ENCODE peak calls at places on chromosome 5, in ten cellular contexts. A is effector memory CD4-positive, alpha-beta T cell; W is transverse colon; G is C1 segment of cervical spinal cord; J is NCI-H1417; D is stimulated activated CD8-positive, alpha-beta memory T cell treated with anti-CD3 and anti-CD28 coated beads, Interleukin-15, amount 100 ng/mL, for 1 hour; S is COR-L47; V is upper lobe of right lung; Z is germinal center; P is HFFc6. R is an unnamed sample.

GRCh38 chr5:80569086-80569960 is 757 bp downstream of the ANKRD34B start:
- DNase-seq in G (no peak), Z (peak), P (no peak), W (no peak), V (no peak), J (peak), A (no peak), S (peak), D (no peak), R (no peak)

GRCh38 chr5:174327317-174327864 is 281.9 kb downstream of the NSG2 start:
- DNase-seq in D (no peak), G (no peak), J (peak), P (peak), S (peak), W (peak), V (peak), Z (peak), A (peak), R (peak)

GRCh38 chr5:143648696-143649095 is 163.3 kb upstream of the HMHB1 start:
- DNase-seq in J (no peak), G (no peak), Z (peak), W (no peak), V (no peak), A (no peak), S (no peak), D (no peak), P (no peak), R (no peak)

GRCh38 chr5:116144103-116144502 is 59.3 kb downstream of the COMMD10 start:
- DNase-seq in P (peak), V (no peak), J (no peak), D (no peak), W (no peak), S (no peak), A (no peak), Z (no peak), G (no peak), R (no peak)

GRCh38 chr5:176647870-176648466 is 684 bp downstream of the TSPAN17 start:
- DNase-seq in W (peak), A (no peak), V (peak), Z (no peak), D (no peak), G (no peak), S (peak), J (peak), P (no peak), R (peak)

GRCh38 chr5:159451197-159452052 is 121.1 kb upstream of the IL12B start:
- DNase-seq in P (peak), W (no peak), A (no peak), S (no peak), V (no peak), G (no peak), D (no peak), J (no peak), Z (no peak), R (no peak)

GRCh38 chr5:61450170-61450815 is 118.2 kb downstream of the ZSWIM6 start:
- DNase-seq in V (no peak), A (no peak), S (no peak), G (no peak), P (peak), W (no peak), Z (no peak), D (no peak), J (peak), R (no peak)

GRCh38 chr5:5063533-5063953 is 76.6 kb upstream of the ADAMTS16 start:
- DNase-seq in W (no peak), G (no peak), Z (no peak), D (no peak), V (no peak), S (no peak), J (no peak), A (no peak), P (no peak), R (no peak)

GRCh38 chr5:6222121-6222520 is 156.2 kb downstream of the MED10 start:
- DNase-seq in V (no peak), J (no peak), D (no peak), Z (no peak), P (no peak), S (no peak), A (no peak), W (no peak), G (no peak), R (no peak)

GRCh38 chr5:100788417-100788816 is 114.7 kb downstream of the ST8SIA4 start:
- DNase-seq in V (no peak), P (no peak), Z (no peak), J (no peak), A (no peak), W (no peak), S (no peak), G (no peak), D (no peak), R (no peak)

GRCh38 chr5:111389390-111390082 is 122.8 kb downstream of the STARD4 start:
- DNase-seq in Z (no peak), S (no peak), V (no peak), J (no peak), W (no peak), G (no peak), P (peak), D (no peak), A (no peak), R (no peak)

GRCh38 chr5:140148508-140148907 is 22.8 kb downstream of the IGIP start:
- DNase-seq in V (no peak), S (peak), P (peak), W (no peak), Z (no peak), A (no peak), D (no peak), G (no peak), J (no peak), R (no peak)

GRCh38 chr5:132010645-132011560 is 555 bp downstream of the ACSL6 start:
- DNase-seq in P (no peak), G (no peak), J (peak), W (peak), Z (no peak), V (peak), A (no peak), S (no peak), D (no peak), R (peak)

GRCh38 chr5:74378464-74378863 is 262.1 kb downstream of the ENC1 start:
- DNase-seq in P (peak), A (no peak), Z (no peak), S (no peak), V (no peak), G (no peak), W (no peak), J (no peak), D (no peak), R (no peak)

R was measured in stomach.